ENCODE peak calls at places on chromosomes 2 and 18, in five cellular contexts. K, X, J, M and U are unnamed samples.

GRCh38 chr2:169895294-169895985 is 68.2 kb downstream of the UBR3 start:
- DNase-seq in M (no peak), K (no peak), X (no peak), J (peak), U (no peak)

GRCh38 chr2:217979151-217979811 is 23.5 kb downstream of the TNS1 start:
- DNase-seq in K (no peak), X (no peak), J (no peak), M (no peak), U (no peak)

GRCh38 chr2:2564300-2565085 is 233.4 kb upstream of the MYT1L start:
- DNase-seq in J (no peak), M (no peak), X (no peak), K (no peak), U (no peak)

GRCh38 chr18:10794771-10795170 is 268.9 kb downstream of the NAPG start:
- DNase-seq in X (no peak), J (no peak), K (no peak), M (no peak), U (no peak)

GRCh38 chr2:174688079-174688478 is 76.2 kb downstream of the CHRNA1 start:
- DNase-seq in K (peak), J (no peak), M (no peak), X (no peak), U (no peak)

GRCh38 chr2:119491776-119492525 is 32.3 kb downstream of the SCTR start:
- DNase-seq in J (no peak), M (no peak), K (no peak), X (no peak), U (no peak)

GRCh38 chr2:49640630-49641029 is 486.3 kb upstream of the FSHR start:
- DNase-seq in J (no peak), M (no peak), K (no peak), X (no peak), U (no peak)

GRCh38 chr2:190910341-190911136 is 29.9 kb downstream of the GLS start:
- DNase-seq in M (no peak), J (no peak), X (no peak), K (no peak), U (no peak)

GRCh38 chr2:101330253-101330921 is 21.9 kb upstream of the RNF149 start:
- DNase-seq in M (peak), X (no peak), J (peak), K (no peak), U (no peak)